ENCODE peak calls at places on chromosome 16, in nine cellular contexts. K is bronchial epithelial cell, Y is upper lobe of right lung, B is B cell, D is heart right ventricle, F is AG09319, J is RWPE1, A is IMR-90, I is GM13977. H is an unnamed sample.

GRCh38 chr16:85004587-85005205 is 6.6 kb downstream of the ZDHHC7 start:
- DNase-seq in K (peak; percentile 82), Y (peak; percentile 70), B (no peak), D (no peak), F (peak; percentile 35), J (peak; percentile 82), A (peak; percentile 95), I (no peak), H (no peak)

GRCh38 chr16:78368121-78369102 is 269.0 kb downstream of the WWOX start:
- DNase-seq in K (no peak), Y (no peak), B (no peak), D (no peak), F (no peak), J (no peak), A (no peak), I (no peak), H (no peak)

GRCh38 chr16:85659805-85660511 is 28.8 kb downstream of the GINS2 start:
- DNase-seq in K (peak; percentile 35), Y (peak; percentile 71), B (peak; percentile 93), D (peak; percentile 76), F (no peak), J (peak; percentile 63), A (peak; percentile 41), I (peak; percentile 93), H (peak; percentile 71)

GRCh38 chr16:69499541-69500255 is 66.1 kb upstream of the NFAT5 start:
- DNase-seq in K (no peak), Y (no peak), B (no peak), D (no peak), F (no peak), J (no peak), A (no peak), I (no peak), H (no peak)

GRCh38 chr16:50204426-50205108 is 51.5 kb downstream of the TENT4B start:
- DNase-seq in K (peak; percentile 31), Y (no peak), B (no peak), D (no peak), F (no peak), J (no peak), A (no peak), I (no peak), H (no peak)

GRCh38 chr16:3198334-3199072 is 10.5 kb downstream of the OR1F1 start:
- DNase-seq in K (no peak), Y (no peak), B (no peak), D (no peak), F (no peak), J (no peak), A (no peak), I (no peak), H (no peak)

GRCh38 chr16:2742323-2743006 is 10.0 kb upstream of the SRRM2 start:
- DNase-seq in K (no peak), Y (no peak), B (no peak), D (no peak), F (no peak), J (no peak), A (no peak), I (no peak), H (no peak)

GRCh38 chr16:81263470-81264200 is 25.1 kb downstream of the BCO1 start:
- DNase-seq in K (peak; percentile 26), Y (no peak), B (no peak), D (no peak), F (no peak), J (no peak), A (peak; percentile 45), I (no peak), H (no peak)

GRCh38 chr16:1678500-1679098 is 520 bp downstream of the JPT2 start:
- DNase-seq in K (peak; percentile 45), Y (no peak), B (peak; percentile 78), D (peak; percentile 29), F (no peak), J (peak; percentile 30), A (peak; percentile 24), I (no peak), H (no peak)

GRCh38 chr16:56708418-56708817 is 21.5 kb upstream of the NUP93 start:
- DNase-seq in K (no peak), Y (no peak), B (no peak), D (no peak), F (no peak), J (no peak), A (no peak), I (no peak), H (no peak)

GRCh38 chr16:30476991-30477390 is 4.4 kb downstream of the ITGAL start:
- DNase-seq in K (no peak), Y (no peak), B (no peak), D (no peak), F (no peak), J (no peak), A (no peak), I (no peak), H (no peak)

GRCh38 chr16:49469323-49469670 is 95.7 kb downstream of the C16orf78 start:
- DNase-seq in K (no peak), Y (no peak), B (no peak), D (no peak), F (no peak), J (no peak), A (no peak), I (no peak), H (no peak)

GRCh38 chr16:57141822-57142631 is 43.8 kb downstream of the PSME3IP1 start:
- DNase-seq in K (peak; percentile 23), Y (peak; percentile 64), B (peak; percentile 77), D (no peak), F (no peak), J (peak; percentile 42), A (no peak), I (peak; percentile 58), H (no peak)

GRCh38 chr16:11138769-11139623 is 117.0 kb downstream of the SOCS1 start:
- DNase-seq in K (no peak), Y (no peak), B (no peak), D (no peak), F (no peak), J (no peak), A (peak; percentile 44), I (no peak), H (no peak)

GRCh38 chr16:51982715-51983680 is 563.9 kb downstream of the TOX3 start:
- DNase-seq in K (peak; percentile 72), Y (no peak), B (no peak), D (no peak), F (peak; percentile 49), J (peak; percentile 38), A (peak; percentile 78), I (peak; percentile 40), H (peak; percentile 3)

GRCh38 chr16:12350945-12351344 is 374.4 kb downstream of the SNX29 start:
- DNase-seq in K (no peak), Y (no peak), B (no peak), D (no peak), F (no peak), J (no peak), A (no peak), I (no peak), H (no peak)

GRCh38 chr16:85891776-85892166 is 7.2 kb upstream of the IRF8 start:
- DNase-seq in K (no peak), Y (no peak), B (no peak), D (no peak), F (no peak), J (no peak), A (no peak), I (no peak), H (no peak)

GRCh38 chr16:24689128-24689527 is 40.3 kb upstream of the TNRC6A start:
- DNase-seq in K (peak; percentile 45), Y (no peak), B (no peak), D (no peak), F (peak; percentile 24), J (no peak), A (peak; percentile 48), I (no peak), H (no peak)
- TF ChIP-seq CTCF in K (peak; percentile 68), Y (peak; percentile 42), B (no peak), D (peak; percentile 66), F (peak; percentile 92), J (no peak), A (peak; percentile 51), I (peak; percentile 44), H (peak; percentile 60)

GRCh38 chr16:71441348-71441781 is 489 bp downstream of the TLE7 start:
- DNase-seq in K (no peak), Y (no peak), B (peak; percentile 66), D (no peak), F (no peak), J (no peak), A (no peak), I (peak; percentile 46), H (no peak)
- TF ChIP-seq CTCF in K (peak; percentile 20), Y (peak; percentile 38), B (peak; percentile 31), D (peak; percentile 16), F (no peak), J (no peak), A (peak; percentile 25), I (peak; percentile 53), H (no peak)

GRCh38 chr16:71645450-71645849 is 19.5 kb downstream of the MARVELD3 start:
- DNase-seq in K (peak; percentile 46), Y (no peak), B (no peak), D (no peak), F (no peak), J (peak; percentile 42), A (peak; percentile 38), I (peak; percentile 43), H (no peak)
- TF ChIP-seq CTCF in K (peak; percentile 59), Y (peak; percentile 37), B (peak; percentile 38), D (peak; percentile 26), F (peak; percentile 15), J (peak; percentile 21), A (peak; percentile 42), I (peak; percentile 39), H (peak; percentile 54)

GRCh38 chr16:17469011-17469741 is 1.6 kb downstream of the XYLT1 start:
- DNase-seq in K (no peak), Y (no peak), B (no peak), D (no peak), F (peak; percentile 35), J (no peak), A (peak; percentile 80), I (no peak), H (no peak)

GRCh38 chr16:17469742-17470001 is 1.1 kb downstream of the XYLT1 start:
- DNase-seq in K (no peak), Y (no peak), B (no peak), D (no peak), F (no peak), J (no peak), A (no peak), I (no peak), H (no peak)

GRCh38 chr16:17468611-17469010 is 2.1 kb downstream of the XYLT1 start:
- DNase-seq in K (no peak), Y (no peak), B (no peak), D (no peak), F (no peak), J (no peak), A (no peak), I (no peak), H (no peak)

GRCh38 chr16:17466876-17467275 is 3.9 kb downstream of the XYLT1 start:
- DNase-seq in K (no peak), Y (no peak), B (no peak), D (no peak), F (no peak), J (no peak), A (no peak), I (no peak), H (no peak)

DNA sequence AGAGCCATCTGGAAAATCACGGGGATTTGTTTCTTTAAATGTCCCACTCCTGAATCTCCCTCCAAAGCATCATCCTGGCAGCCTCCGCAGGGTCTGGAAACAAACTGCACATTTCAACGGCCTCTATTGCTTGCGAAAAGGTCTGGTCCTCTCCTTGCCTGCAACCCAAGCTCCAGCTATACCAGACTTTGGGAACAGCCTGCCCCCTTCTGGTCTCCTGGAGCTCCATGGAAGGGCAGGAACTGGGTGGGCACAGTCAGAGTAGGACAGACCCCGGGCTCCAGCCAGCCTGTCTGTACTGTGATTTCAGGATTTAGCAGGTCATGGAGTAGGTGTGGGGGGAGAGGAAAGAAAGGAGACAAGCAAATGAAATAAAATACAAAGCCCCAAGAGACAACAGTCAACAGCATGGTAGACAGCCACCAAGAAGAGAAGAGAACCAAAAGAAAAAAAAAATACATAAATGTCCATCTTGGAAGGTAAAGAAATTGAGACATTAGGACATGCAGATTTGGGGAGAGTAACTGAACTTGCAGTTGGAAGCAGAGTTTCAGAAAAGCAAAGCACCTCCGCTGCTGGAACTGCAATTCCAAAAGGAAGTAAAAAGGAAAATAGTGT is 2.7 kb downstream of the XYLT1 start:
- DNase-seq in K (no peak), Y (peak; percentile 70), B (no peak), D (peak; percentile 44), F (peak; percentile 57), J (no peak), A (peak; percentile 69), I (no peak), H (peak; percentile 20)
- TF ChIP-seq CTCF in K (peak; percentile 10), Y (peak; percentile 66), B (peak; percentile 12), D (peak; percentile 68), F (peak; percentile 97), J (no peak), A (peak; percentile 69), I (peak; percentile 71), H (peak; percentile 71)